ENCODE peak calls at places on chromosomes 7 and 10, in eight cellular contexts. C is heart right ventricle, D is cardiac muscle cell, R is breast epithelium, Y is thoracic aorta, Q is tibial artery, G is adrenal gland, F is psoas muscle. M is an unnamed sample. For H3K27me3, the result is how much of the 10 kb centered on the place peaks cover.

GRCh38 chr7:23074443-23075244 is 30.9 kb upstream of the KLHL7 start:
- DNase-seq in C (no peak), D (no peak), R (no peak), Y (no peak), Q (no peak), G (no peak), F (no peak), M (no peak)

GRCh38 chr10:118423800-118424479 is 81.8 kb upstream of the FAM204A start:
- DNase-seq in C (peak), D (peak), R (no peak), Y (peak), Q (peak), G (peak), F (peak), M (no peak)

GRCh38 chr7:124764847-124765400 is 668 bp downstream of the GPR37 start:
- DNase-seq in C (peak), D (peak), R (no peak), Y (no peak), Q (no peak), G (peak), F (no peak), M (no peak)

GRCh38 chr10:65348637-65349036 is 1577.2 kb upstream of the LRRTM3 start:
- DNase-seq in C (no peak), D (no peak), R (no peak), Y (no peak), Q (no peak), G (no peak), F (no peak), M (no peak)

GRCh38 chr7:6127129-6127490 is 95.9 kb downstream of the ANKRD61 start:
- DNase-seq in C (no peak), D (no peak), R (no peak), Y (no peak), Q (no peak), G (no peak), F (no peak), M (no peak)

GRCh38 chr7:152910545-152911013 is 151.0 kb downstream of the ACTR3B start:
- DNase-seq in C (no peak), D (peak), R (no peak), Y (no peak), Q (no peak), G (no peak), F (no peak), M (no peak)

GRCh38 chr7:54782829-54783228 is 23.8 kb upstream of the SEC61G start:
- DNase-seq in C (no peak), D (no peak), R (no peak), Y (no peak), Q (no peak), G (no peak), F (no peak), M (no peak)

GRCh38 chr7:87318741-87319140 is 26.7 kb upstream of the CROT start:
- DNase-seq in C (no peak), D (peak), R (no peak), Y (no peak), Q (no peak), G (no peak), F (no peak), M (no peak)

GRCh38 chr7:81408728-81409127 is 361.1 kb downstream of the HGF start:
- DNase-seq in C (no peak), D (no peak), R (no peak), Y (no peak), Q (no peak), G (no peak), F (no peak), M (no peak)

GRCh38 chr7:73700581-73701134 is 17.3 kb downstream of the BUD23 start:
- DNase-seq in C (no peak), D (no peak), R (no peak), Y (no peak), Q (no peak), G (no peak), F (no peak), M (no peak)

GRCh38 chr7:18445916-18446520 is 49.5 kb upstream of the HDAC9 start:
- DNase-seq in C (no peak), D (no peak), R (no peak), Y (no peak), Q (no peak), G (no peak), F (no peak), M (no peak)

GRCh38 chr10:93873427-93874115 is 20.2 kb upstream of the SLC35G1 start:
- DNase-seq in C (no peak), D (no peak), R (no peak), Y (no peak), Q (no peak), G (peak), F (no peak), M (no peak)

GRCh38 chr7:73988197-73988596 is 39.8 kb upstream of the ELN start:
- DNase-seq in C (peak), D (no peak), R (no peak), Y (no peak), Q (no peak), G (no peak), F (no peak), M (no peak)

GRCh38 chr10:79390551-79391229 is 43.4 kb downstream of the PPIF start:
- DNase-seq in C (peak), D (no peak), R (peak), Y (peak), Q (peak), G (no peak), F (no peak), M (peak)

GRCh38 chr10:31118561-31118960 is 86.9 kb upstream of the ZNF438 start:
- DNase-seq in C (no peak), D (no peak), R (no peak), Y (no peak), Q (no peak), G (no peak), F (no peak), M (peak)

GRCh38 chr7:90625562-90625961 is 29.4 kb downstream of the CDK14 start:
- DNase-seq in C (no peak), D (peak), R (peak), Y (no peak), Q (peak), G (peak), F (peak), M (no peak)

GRCh38 chr7:23418046-23418445 is 52.2 kb downstream of the IGF2BP3 start:
- DNase-seq in C (no peak), D (no peak), R (no peak), Y (no peak), Q (no peak), G (no peak), F (no peak), M (no peak)

GRCh38 chr7:106111671-106112117 is 418 bp downstream of the SYPL1 start:
- DNase-seq in C (peak), D (peak), R (no peak), Y (peak), Q (peak), G (peak), F (peak), M (no peak)

GRCh38 chr7:6453737-6454136 is 6.0 kb upstream of the DAGLB start:
- DNase-seq in C (no peak), D (no peak), R (no peak), Y (no peak), Q (no peak), G (no peak), F (no peak), M (no peak)

GRCh38 chr10:121096617-121097431 is 245.7 kb downstream of the WDR11 start:
- DNase-seq in C (peak), D (no peak), R (no peak), Y (no peak), Q (peak), G (peak), F (no peak), M (no peak)

GRCh38 chr10:116170815-116171250 is 102.2 kb downstream of the GFRA1 start:
- DNase-seq in C (no peak), D (no peak), R (no peak), Y (no peak), Q (no peak), G (no peak), F (no peak), M (no peak)

GRCh38 chr10:108130575-108130974 is 966.1 kb upstream of the SORCS1 start:
- DNase-seq in C (no peak), D (no peak), R (no peak), Y (no peak), Q (no peak), G (no peak), F (no peak), M (no peak)

DNA sequence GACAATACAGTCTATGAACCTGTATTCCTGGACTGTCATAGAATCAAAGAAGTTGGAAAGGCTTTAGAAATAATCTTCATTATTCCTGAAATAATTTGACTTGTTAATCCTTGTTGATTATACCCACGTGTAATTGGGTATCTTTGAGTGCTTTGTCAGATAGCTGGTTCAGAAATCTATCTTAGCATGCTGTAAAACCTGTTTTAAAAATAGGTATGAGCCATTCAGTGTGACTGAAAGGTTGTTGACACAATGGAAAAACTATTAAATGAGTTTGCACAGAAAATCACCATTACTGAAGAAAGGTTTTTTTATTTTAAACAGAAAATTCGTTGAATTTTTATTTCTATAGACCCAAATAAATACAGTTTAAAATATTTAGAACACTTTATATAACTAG is 38.7 kb downstream of the PHTF2 start:
- DNase-seq in C (no peak), D (no peak), R (no peak), Y (no peak), Q (no peak), G (no peak), F (no peak), M (no peak)
- TF ChIP-seq CTCF in C (no peak), D (no peak), R (no peak), Y (no peak), Q (no peak), G (no peak), F (no peak), M (no peak)

DNA sequence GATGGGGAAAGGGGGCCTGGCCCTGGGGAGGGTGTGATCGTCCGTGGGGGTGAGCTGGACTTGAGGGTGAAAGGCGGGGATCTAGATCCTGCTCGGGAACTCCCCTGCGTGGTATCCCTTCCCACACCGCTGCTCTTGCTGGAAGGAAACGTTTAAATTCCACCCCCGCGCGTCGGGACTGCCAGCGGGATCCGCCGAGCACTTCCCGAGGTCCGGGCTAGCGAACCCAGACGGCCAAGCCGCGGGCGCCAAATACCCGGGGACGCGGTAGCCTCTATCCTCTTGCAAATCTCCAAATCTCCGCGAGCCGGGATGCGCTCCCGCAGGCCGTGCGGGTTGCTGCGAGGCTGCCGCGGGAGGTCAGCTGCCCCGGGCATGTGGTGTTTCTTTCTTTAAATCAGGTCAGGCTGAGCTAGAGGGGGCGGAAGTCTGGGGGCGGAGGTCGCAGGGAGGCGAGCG is 904 bp downstream of the NPTX2 start:
- DNase-seq in C (no peak), D (no peak), R (no peak), Y (no peak), Q (no peak), G (no peak), F (no peak), M (no peak)
- H3K4me3 ChIP-seq in C (peak), D (no peak), R (peak), Y (peak), Q (peak), G (no peak), F (peak), M (peak)

GRCh38 chr10:113269333-113269732 is 283.5 kb upstream of the HABP2 start:
- DNase-seq in C (no peak), D (no peak), R (no peak), Y (no peak), Q (no peak), G (no peak), F (no peak), M (no peak)
- H3K27me3 ChIP-seq in C (under half), D (under half), R (under half), Y (under half), Q (under half), G (under half), F (under half), M (under half)

DNA sequence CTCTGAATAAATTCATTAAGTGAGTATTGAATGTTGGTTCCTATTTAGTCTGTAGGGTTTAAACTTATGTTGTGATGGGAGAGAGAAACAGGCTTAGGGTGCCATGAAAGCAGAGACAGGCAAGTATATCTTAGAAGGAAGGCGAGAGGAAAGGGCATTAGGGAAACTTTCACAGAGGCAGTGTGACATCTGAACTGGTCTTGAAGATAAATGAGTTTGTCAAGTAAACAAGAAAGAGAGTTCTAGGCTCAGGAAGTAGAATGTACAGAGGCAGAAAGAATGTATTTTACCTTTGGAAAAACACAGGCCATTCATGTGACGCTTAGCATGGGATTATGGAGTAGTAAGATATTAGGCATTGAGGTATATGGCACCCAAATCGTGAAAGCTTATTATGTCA is 34.5 kb downstream of the GLCCI1 start:
- DNase-seq in C (no peak), D (no peak), R (no peak), Y (no peak), Q (no peak), G (no peak), F (no peak), M (no peak)
- TF ChIP-seq CTCF in C (no peak), D (no peak), R (no peak), Y (no peak), Q (no peak), G (no peak), F (no peak), M (no peak)

GRCh38 chr10:3554121-3554522 is 230.9 kb downstream of the KLF6 start:
- DNase-seq in C (no peak), D (no peak), R (no peak), Y (no peak), Q (no peak), G (no peak), F (no peak), M (no peak)
- H3K4me3 ChIP-seq in C (no peak), D (no peak), R (no peak), Y (no peak), Q (no peak), G (no peak), F (no peak), M (no peak)